ENCODE peak calls at places on chromosome 7, in eight cellular contexts. P, W, U, K, Z, O, I and T are unnamed samples.

GRCh38 chr7:133358728-133359127 is 105.8 kb downstream of the EXOC4 start:
- DNase-seq in P (no peak), W (no peak), U (peak), K (no peak), Z (no peak), O (peak), I (no peak), T (peak)

GRCh38 chr7:74138334-74138867 is 35.8 kb upstream of the EIF4H start:
- DNase-seq in P (no peak), W (no peak), U (no peak), K (no peak), Z (no peak), O (no peak), I (peak), T (no peak)

GRCh38 chr7:131537581-131537980 is 18.8 kb downstream of the PODXL start:
- DNase-seq in P (no peak), W (no peak), U (no peak), K (no peak), Z (no peak), O (no peak), I (no peak), T (no peak)

GRCh38 chr7:120920588-120920987 is 30.0 kb upstream of the ING3 start:
- DNase-seq in P (peak), W (no peak), U (no peak), K (no peak), Z (no peak), O (no peak), I (no peak), T (no peak)

GRCh38 chr7:150988230-150989226 is 2.3 kb upstream of the NOS3 start:
- DNase-seq in P (peak), W (peak), U (peak), K (peak), Z (peak), O (peak), I (peak), T (peak)

GRCh38 chr7:32206987-32207386 is 136.8 kb upstream of the PDE1C start:
- DNase-seq in P (no peak), W (no peak), U (no peak), K (peak), Z (no peak), O (peak), I (no peak), T (peak)

GRCh38 chr7:149562602-149563001 is 65.0 kb upstream of the ZNF746 start:
- DNase-seq in P (no peak), W (no peak), U (no peak), K (peak), Z (no peak), O (peak), I (no peak), T (peak)

GRCh38 chr7:143172354-143172753 is 10.9 kb upstream of the TAS2R39 start:
- DNase-seq in P (peak), W (no peak), U (peak), K (peak), Z (no peak), O (no peak), I (no peak), T (no peak)

GRCh38 chr7:27814054-27814453 is 74.1 kb downstream of the TAX1BP1 start:
- DNase-seq in P (no peak), W (no peak), U (no peak), K (no peak), Z (no peak), O (no peak), I (no peak), T (no peak)

GRCh38 chr7:30406664-30407425 is 71.7 kb downstream of the NOD1 start:
- DNase-seq in P (no peak), W (no peak), U (no peak), K (no peak), Z (no peak), O (no peak), I (no peak), T (no peak)

GRCh38 chr7:136976504-136977251 is 108.2 kb downstream of the CHRM2 start:
- DNase-seq in P (no peak), W (no peak), U (no peak), K (no peak), Z (no peak), O (peak), I (no peak), T (no peak)

GRCh38 chr7:1045727-1046063 is 1.3 kb downstream of the GPR146 start:
- DNase-seq in P (no peak), W (no peak), U (no peak), K (no peak), Z (no peak), O (no peak), I (no peak), T (no peak)

GRCh38 chr7:152859781-152860191 is 100.2 kb downstream of the ACTR3B start:
- DNase-seq in P (no peak), W (no peak), U (peak), K (peak), Z (no peak), O (no peak), I (no peak), T (peak)

GRCh38 chr7:34823650-34824258 is 165.7 kb downstream of the NPSR1 start:
- DNase-seq in P (peak), W (peak), U (peak), K (peak), Z (peak), O (peak), I (peak), T (peak)

GRCh38 chr7:27651702-27652101 is 11.0 kb downstream of the HIBADH start:
- DNase-seq in P (no peak), W (no peak), U (no peak), K (peak), Z (no peak), O (no peak), I (no peak), T (no peak)

GRCh38 chr7:1564603-1565022 is 5.2 kb downstream of the PSMG3 start:
- DNase-seq in P (no peak), W (no peak), U (no peak), K (peak), Z (no peak), O (no peak), I (no peak), T (peak)

GRCh38 chr7:67019562-67020390 is 23.1 kb downstream of the TYW1 start:
- DNase-seq in P (peak), W (no peak), U (peak), K (peak), Z (no peak), O (no peak), I (peak), T (peak)

GRCh38 chr7:74289018-74289659 is at the start of gene CLIP2:
- DNase-seq in P (peak), W (peak), U (peak), K (peak), Z (peak), O (peak), I (peak), T (peak)

GRCh38 chr7:156777364-156778069 is 115.5 kb downstream of the LMBR1 start:
- DNase-seq in P (no peak), W (peak), U (peak), K (peak), Z (peak), O (no peak), I (peak), T (peak)

GRCh38 chr7:106485031-106485551 is 175.9 kb downstream of the CCDC71L start:
- DNase-seq in P (no peak), W (no peak), U (peak), K (peak), Z (no peak), O (peak), I (peak), T (peak)

GRCh38 chr7:142918901-142919300 is 14.6 kb downstream of the TRPV5 start:
- DNase-seq in P (no peak), W (no peak), U (no peak), K (no peak), Z (no peak), O (no peak), I (no peak), T (no peak)

GRCh38 chr7:42678315-42678714 is 233.6 kb downstream of the C7orf25 start:
- DNase-seq in P (no peak), W (no peak), U (no peak), K (no peak), Z (no peak), O (no peak), I (no peak), T (no peak)

GRCh38 chr7:46786221-46786951 is 795.5 kb downstream of the TNS3 start:
- DNase-seq in P (no peak), W (no peak), U (peak), K (peak), Z (no peak), O (no peak), I (no peak), T (peak)

GRCh38 chr7:8291742-8292141 is 29.8 kb upstream of the ICA1 start:
- DNase-seq in P (no peak), W (no peak), U (no peak), K (no peak), Z (no peak), O (no peak), I (no peak), T (no peak)

GRCh38 chr7:34327681-34328080 is 330.3 kb upstream of the NPSR1 start:
- DNase-seq in P (no peak), W (no peak), U (peak), K (no peak), Z (no peak), O (no peak), I (no peak), T (peak)

GRCh38 chr7:1675673-1676549 is 5.8 kb downstream of the ELFN1 start:
- DNase-seq in P (no peak), W (no peak), U (no peak), K (no peak), Z (no peak), O (no peak), I (peak), T (no peak)

GRCh38 chr7:130356121-130356759 is 11.6 kb downstream of the CPA5 start:
- DNase-seq in P (no peak), W (no peak), U (peak), K (peak), Z (no peak), O (peak), I (no peak), T (peak)

GRCh38 chr7:76220185-76221057 is 18.7 kb downstream of the SRRM3 start:
- DNase-seq in P (peak), W (no peak), U (peak), K (peak), Z (no peak), O (peak), I (no peak), T (peak)

GRCh38 chr7:74420006-74420405 is 33.7 kb upstream of the GTF2IRD1 start:
- DNase-seq in P (no peak), W (no peak), U (no peak), K (no peak), Z (no peak), O (no peak), I (no peak), T (no peak)